ENCODE peak calls at places on chromosomes 7 and 10, in ten cellular contexts. One of them, this sample, is unnamed.

GRCh38 chr7:90624128-90624980 is 28.2 kb downstream of the CDK14 start:
- DNase-seq in non-pigmented ciliary epithelial cell: no peak
- DNase-seq in RWPE1: peak
- DNase-seq in brain microvascular endothelial cell: no peak
- DNase-seq in left lobe of liver: no peak
- DNase-seq in putamen: no peak
- DNase-seq in epithelial cell of prostate: no peak
- DNase-seq in NCI-H1092 treated with DMSO at 0.1 percent for 48 hours: no peak
- DNase-seq in neuronal stem cell: no peak
- DNase-seq in AG08395: no peak
- DNase-seq in this sample: no peak

GRCh38 chr7:68438016-68438415 is 1160.3 kb upstream of the AUTS2 start:
- DNase-seq in non-pigmented ciliary epithelial cell: no peak
- DNase-seq in RWPE1: no peak
- DNase-seq in brain microvascular endothelial cell: no peak
- DNase-seq in left lobe of liver: no peak
- DNase-seq in putamen: no peak
- DNase-seq in epithelial cell of prostate: no peak
- DNase-seq in NCI-H1092 treated with DMSO at 0.1 percent for 48 hours: no peak
- DNase-seq in neuronal stem cell: no peak
- DNase-seq in AG08395: no peak
- DNase-seq in this sample: no peak

GRCh38 chr7:147052818-147053217 is 936.2 kb downstream of the CNTNAP2 start:
- DNase-seq in non-pigmented ciliary epithelial cell: no peak
- DNase-seq in RWPE1: no peak
- DNase-seq in brain microvascular endothelial cell: no peak
- DNase-seq in left lobe of liver: no peak
- DNase-seq in putamen: no peak
- DNase-seq in epithelial cell of prostate: no peak
- DNase-seq in NCI-H1092 treated with DMSO at 0.1 percent for 48 hours: no peak
- DNase-seq in neuronal stem cell: no peak
- DNase-seq in AG08395: no peak
- DNase-seq in this sample: no peak

GRCh38 chr7:47654672-47655340 is 72.9 kb upstream of the TNS3 start:
- DNase-seq in non-pigmented ciliary epithelial cell: no peak
- DNase-seq in RWPE1: no peak
- DNase-seq in brain microvascular endothelial cell: peak
- DNase-seq in left lobe of liver: no peak
- DNase-seq in putamen: no peak
- DNase-seq in epithelial cell of prostate: no peak
- DNase-seq in NCI-H1092 treated with DMSO at 0.1 percent for 48 hours: no peak
- DNase-seq in neuronal stem cell: no peak
- DNase-seq in AG08395: no peak
- DNase-seq in this sample: no peak

GRCh38 chr7:90593205-90593604 is 2.9 kb upstream of the CDK14 start:
- DNase-seq in non-pigmented ciliary epithelial cell: no peak
- DNase-seq in RWPE1: no peak
- DNase-seq in brain microvascular endothelial cell: peak
- DNase-seq in left lobe of liver: no peak
- DNase-seq in putamen: no peak
- DNase-seq in epithelial cell of prostate: no peak
- DNase-seq in NCI-H1092 treated with DMSO at 0.1 percent for 48 hours: no peak
- DNase-seq in neuronal stem cell: no peak
- DNase-seq in AG08395: no peak
- DNase-seq in this sample: no peak

GRCh38 chr10:94213980-94214379 is 148.8 kb downstream of the NOC3L start:
- DNase-seq in non-pigmented ciliary epithelial cell: no peak
- DNase-seq in RWPE1: no peak
- DNase-seq in brain microvascular endothelial cell: no peak
- DNase-seq in left lobe of liver: no peak
- DNase-seq in putamen: no peak
- DNase-seq in epithelial cell of prostate: no peak
- DNase-seq in NCI-H1092 treated with DMSO at 0.1 percent for 48 hours: no peak
- DNase-seq in neuronal stem cell: no peak
- DNase-seq in AG08395: no peak
- DNase-seq in this sample: no peak

GRCh38 chr10:71426058-71426605 is 29.4 kb downstream of the CDH23 start:
- DNase-seq in non-pigmented ciliary epithelial cell: no peak
- DNase-seq in RWPE1: no peak
- DNase-seq in brain microvascular endothelial cell: no peak
- DNase-seq in left lobe of liver: peak
- DNase-seq in putamen: no peak
- DNase-seq in epithelial cell of prostate: no peak
- DNase-seq in NCI-H1092 treated with DMSO at 0.1 percent for 48 hours: no peak
- DNase-seq in neuronal stem cell: no peak
- DNase-seq in AG08395: no peak
- DNase-seq in this sample: no peak

GRCh38 chr10:124946945-124947344 is 5.0 kb downstream of the ZRANB1 start:
- DNase-seq in non-pigmented ciliary epithelial cell: no peak
- DNase-seq in RWPE1: no peak
- DNase-seq in brain microvascular endothelial cell: no peak
- DNase-seq in left lobe of liver: no peak
- DNase-seq in putamen: no peak
- DNase-seq in epithelial cell of prostate: no peak
- DNase-seq in NCI-H1092 treated with DMSO at 0.1 percent for 48 hours: peak
- DNase-seq in neuronal stem cell: no peak
- DNase-seq in AG08395: no peak
- DNase-seq in this sample: no peak

GRCh38 chr7:101631224-101631714 is 2.2 kb upstream of the MYL10 start:
- DNase-seq in non-pigmented ciliary epithelial cell: no peak
- DNase-seq in RWPE1: peak
- DNase-seq in brain microvascular endothelial cell: no peak
- DNase-seq in left lobe of liver: no peak
- DNase-seq in putamen: no peak
- DNase-seq in epithelial cell of prostate: no peak
- DNase-seq in NCI-H1092 treated with DMSO at 0.1 percent for 48 hours: no peak
- DNase-seq in neuronal stem cell: no peak
- DNase-seq in AG08395: no peak
- DNase-seq in this sample: no peak

GRCh38 chr10:100057948-100058347 is 23.7 kb downstream of the CPN1 start:
- DNase-seq in non-pigmented ciliary epithelial cell: no peak
- DNase-seq in RWPE1: no peak
- DNase-seq in brain microvascular endothelial cell: no peak
- DNase-seq in left lobe of liver: no peak
- DNase-seq in putamen: no peak
- DNase-seq in epithelial cell of prostate: no peak
- DNase-seq in NCI-H1092 treated with DMSO at 0.1 percent for 48 hours: no peak
- DNase-seq in neuronal stem cell: no peak
- DNase-seq in AG08395: no peak
- DNase-seq in this sample: no peak

GRCh38 chr10:86506499-86506898 is 15.1 kb downstream of the WAPL start:
- DNase-seq in non-pigmented ciliary epithelial cell: no peak
- DNase-seq in RWPE1: no peak
- DNase-seq in brain microvascular endothelial cell: no peak
- DNase-seq in left lobe of liver: no peak
- DNase-seq in putamen: no peak
- DNase-seq in epithelial cell of prostate: no peak
- DNase-seq in NCI-H1092 treated with DMSO at 0.1 percent for 48 hours: no peak
- DNase-seq in neuronal stem cell: no peak
- DNase-seq in AG08395: no peak
- DNase-seq in this sample: no peak

GRCh38 chr7:123537026-123537642 is 2.7 kb upstream of the IQUB start:
- DNase-seq in non-pigmented ciliary epithelial cell: no peak
- DNase-seq in RWPE1: no peak
- DNase-seq in brain microvascular endothelial cell: peak
- DNase-seq in left lobe of liver: no peak
- DNase-seq in putamen: no peak
- DNase-seq in epithelial cell of prostate: no peak
- DNase-seq in NCI-H1092 treated with DMSO at 0.1 percent for 48 hours: peak
- DNase-seq in neuronal stem cell: no peak
- DNase-seq in AG08395: no peak
- DNase-seq in this sample: no peak

GRCh38 chr7:36128448-36129047 is 24.5 kb upstream of the EEPD1 start:
- DNase-seq in non-pigmented ciliary epithelial cell: no peak
- DNase-seq in RWPE1: peak
- DNase-seq in brain microvascular endothelial cell: peak
- DNase-seq in left lobe of liver: peak
- DNase-seq in putamen: peak
- DNase-seq in epithelial cell of prostate: peak
- DNase-seq in NCI-H1092 treated with DMSO at 0.1 percent for 48 hours: peak
- DNase-seq in neuronal stem cell: no peak
- DNase-seq in AG08395: peak
- DNase-seq in this sample: peak

GRCh38 chr7:33933611-33934281 is 28.4 kb downstream of the BMPER start:
- DNase-seq in non-pigmented ciliary epithelial cell: peak
- DNase-seq in RWPE1: peak
- DNase-seq in brain microvascular endothelial cell: peak
- DNase-seq in left lobe of liver: no peak
- DNase-seq in putamen: no peak
- DNase-seq in epithelial cell of prostate: peak
- DNase-seq in NCI-H1092 treated with DMSO at 0.1 percent for 48 hours: no peak
- DNase-seq in neuronal stem cell: no peak
- DNase-seq in AG08395: peak
- DNase-seq in this sample: no peak

GRCh38 chr7:45180084-45180986 is 22.7 kb downstream of the RAMP3 start:
- DNase-seq in non-pigmented ciliary epithelial cell: no peak
- DNase-seq in RWPE1: no peak
- DNase-seq in brain microvascular endothelial cell: no peak
- DNase-seq in left lobe of liver: peak
- DNase-seq in putamen: no peak
- DNase-seq in epithelial cell of prostate: no peak
- DNase-seq in NCI-H1092 treated with DMSO at 0.1 percent for 48 hours: no peak
- DNase-seq in neuronal stem cell: no peak
- DNase-seq in AG08395: no peak
- DNase-seq in this sample: no peak

GRCh38 chr7:38309555-38309954 is 36.1 kb upstream of the TARP start:
- DNase-seq in non-pigmented ciliary epithelial cell: no peak
- DNase-seq in RWPE1: no peak
- DNase-seq in brain microvascular endothelial cell: no peak
- DNase-seq in left lobe of liver: no peak
- DNase-seq in putamen: no peak
- DNase-seq in epithelial cell of prostate: no peak
- DNase-seq in NCI-H1092 treated with DMSO at 0.1 percent for 48 hours: no peak
- DNase-seq in neuronal stem cell: no peak
- DNase-seq in AG08395: no peak
- DNase-seq in this sample: no peak

GRCh38 chr10:67771200-67771599 is 66.8 kb downstream of the DNAJC12 start:
- DNase-seq in non-pigmented ciliary epithelial cell: no peak
- DNase-seq in RWPE1: no peak
- DNase-seq in brain microvascular endothelial cell: no peak
- DNase-seq in left lobe of liver: no peak
- DNase-seq in putamen: no peak
- DNase-seq in epithelial cell of prostate: no peak
- DNase-seq in NCI-H1092 treated with DMSO at 0.1 percent for 48 hours: no peak
- DNase-seq in neuronal stem cell: no peak
- DNase-seq in AG08395: no peak
- DNase-seq in this sample: no peak

GRCh38 chr10:43013065-43013464 is 63.8 kb upstream of the RET start:
- DNase-seq in non-pigmented ciliary epithelial cell: no peak
- DNase-seq in RWPE1: no peak
- DNase-seq in brain microvascular endothelial cell: no peak
- DNase-seq in left lobe of liver: no peak
- DNase-seq in putamen: no peak
- DNase-seq in epithelial cell of prostate: no peak
- DNase-seq in NCI-H1092 treated with DMSO at 0.1 percent for 48 hours: no peak
- DNase-seq in neuronal stem cell: no peak
- DNase-seq in AG08395: no peak
- DNase-seq in this sample: no peak

GRCh38 chr10:3222068-3222467 is 49.5 kb upstream of the PITRM1 start:
- DNase-seq in non-pigmented ciliary epithelial cell: no peak
- DNase-seq in RWPE1: no peak
- DNase-seq in brain microvascular endothelial cell: peak
- DNase-seq in left lobe of liver: no peak
- DNase-seq in putamen: no peak
- DNase-seq in epithelial cell of prostate: no peak
- DNase-seq in NCI-H1092 treated with DMSO at 0.1 percent for 48 hours: no peak
- DNase-seq in neuronal stem cell: no peak
- DNase-seq in AG08395: no peak
- DNase-seq in this sample: no peak

GRCh38 chr10:61404771-61405170 is 48.4 kb downstream of the TMEM26 start:
- DNase-seq in non-pigmented ciliary epithelial cell: peak
- DNase-seq in RWPE1: no peak
- DNase-seq in brain microvascular endothelial cell: no peak
- DNase-seq in left lobe of liver: no peak
- DNase-seq in putamen: no peak
- DNase-seq in epithelial cell of prostate: no peak
- DNase-seq in NCI-H1092 treated with DMSO at 0.1 percent for 48 hours: no peak
- DNase-seq in neuronal stem cell: no peak
- DNase-seq in AG08395: peak
- DNase-seq in this sample: no peak

GRCh38 chr7:38368191-38368605 is 94.8 kb upstream of the TARP start:
- DNase-seq in non-pigmented ciliary epithelial cell: no peak
- DNase-seq in RWPE1: peak
- DNase-seq in brain microvascular endothelial cell: peak
- DNase-seq in left lobe of liver: peak
- DNase-seq in putamen: peak
- DNase-seq in epithelial cell of prostate: peak
- DNase-seq in NCI-H1092 treated with DMSO at 0.1 percent for 48 hours: peak
- DNase-seq in neuronal stem cell: peak
- DNase-seq in AG08395: peak
- DNase-seq in this sample: peak

GRCh38 chr10:130169136-130169888 is 33.1 kb downstream of the GLRX3 start:
- DNase-seq in non-pigmented ciliary epithelial cell: peak
- DNase-seq in RWPE1: no peak
- DNase-seq in brain microvascular endothelial cell: peak
- DNase-seq in left lobe of liver: no peak
- DNase-seq in putamen: peak
- DNase-seq in epithelial cell of prostate: no peak
- DNase-seq in NCI-H1092 treated with DMSO at 0.1 percent for 48 hours: peak
- DNase-seq in neuronal stem cell: no peak
- DNase-seq in AG08395: no peak
- DNase-seq in this sample: no peak

GRCh38 chr7:27774717-27775328 is 34.9 kb downstream of the TAX1BP1 start:
- DNase-seq in non-pigmented ciliary epithelial cell: no peak
- DNase-seq in RWPE1: peak
- DNase-seq in brain microvascular endothelial cell: peak
- DNase-seq in left lobe of liver: no peak
- DNase-seq in putamen: no peak
- DNase-seq in epithelial cell of prostate: no peak
- DNase-seq in NCI-H1092 treated with DMSO at 0.1 percent for 48 hours: no peak
- DNase-seq in neuronal stem cell: peak
- DNase-seq in AG08395: peak
- DNase-seq in this sample: peak

GRCh38 chr10:26840938-26841732 is 19.6 kb downstream of the ABI1 start:
- DNase-seq in non-pigmented ciliary epithelial cell: no peak
- DNase-seq in RWPE1: no peak
- DNase-seq in brain microvascular endothelial cell: no peak
- DNase-seq in left lobe of liver: no peak
- DNase-seq in putamen: no peak
- DNase-seq in epithelial cell of prostate: no peak
- DNase-seq in NCI-H1092 treated with DMSO at 0.1 percent for 48 hours: peak
- DNase-seq in neuronal stem cell: no peak
- DNase-seq in AG08395: no peak
- DNase-seq in this sample: no peak

GRCh38 chr10:27355918-27356573 is 115.4 kb upstream of the ACBD5 start:
- DNase-seq in non-pigmented ciliary epithelial cell: no peak
- DNase-seq in RWPE1: no peak
- DNase-seq in brain microvascular endothelial cell: no peak
- DNase-seq in left lobe of liver: no peak
- DNase-seq in putamen: no peak
- DNase-seq in epithelial cell of prostate: no peak
- DNase-seq in NCI-H1092 treated with DMSO at 0.1 percent for 48 hours: no peak
- DNase-seq in neuronal stem cell: no peak
- DNase-seq in AG08395: no peak
- DNase-seq in this sample: no peak

GRCh38 chr7:94374231-94374630 is 20.5 kb upstream of the COL1A2 start:
- DNase-seq in non-pigmented ciliary epithelial cell: peak
- DNase-seq in RWPE1: no peak
- DNase-seq in brain microvascular endothelial cell: peak
- DNase-seq in left lobe of liver: no peak
- DNase-seq in putamen: no peak
- DNase-seq in epithelial cell of prostate: no peak
- DNase-seq in NCI-H1092 treated with DMSO at 0.1 percent for 48 hours: no peak
- DNase-seq in neuronal stem cell: no peak
- DNase-seq in AG08395: peak
- DNase-seq in this sample: peak

GRCh38 chr7:22729180-22729579 is 2.2 kb downstream of the IL6 start:
- DNase-seq in non-pigmented ciliary epithelial cell: no peak
- DNase-seq in RWPE1: no peak
- DNase-seq in brain microvascular endothelial cell: peak
- DNase-seq in left lobe of liver: no peak
- DNase-seq in putamen: no peak
- DNase-seq in epithelial cell of prostate: no peak
- DNase-seq in NCI-H1092 treated with DMSO at 0.1 percent for 48 hours: no peak
- DNase-seq in neuronal stem cell: no peak
- DNase-seq in AG08395: no peak
- DNase-seq in this sample: no peak

GRCh38 chr10:35226507-35226906 is 99.9 kb downstream of the CREM start:
- DNase-seq in non-pigmented ciliary epithelial cell: no peak
- DNase-seq in RWPE1: no peak
- DNase-seq in brain microvascular endothelial cell: no peak
- DNase-seq in left lobe of liver: no peak
- DNase-seq in putamen: no peak
- DNase-seq in epithelial cell of prostate: no peak
- DNase-seq in NCI-H1092 treated with DMSO at 0.1 percent for 48 hours: no peak
- DNase-seq in neuronal stem cell: no peak
- DNase-seq in AG08395: no peak
- DNase-seq in this sample: no peak

This sample was measured in HEK293T.